ENCODE peak calls at places on chromosomes 1 and 21, in five cellular contexts. O is Kasumi-1, E is HFF-Myc, B is anterior cingulate cortex, P is kidney glomerular epithelial cell. K is an unnamed sample.

GRCh38 chr21:14942801-14943490 is 121.9 kb downstream of the NRIP1 start:
- DNase-seq in O (no peak), E (no peak), B (no peak), P (peak), K (no peak)

GRCh38 chr1:55526716-55527115 is 311.6 kb upstream of the USP24 start:
- DNase-seq in O (no peak), E (no peak), B (no peak), P (no peak), K (no peak)

GRCh38 chr21:14273736-14274538 is 58.0 kb downstream of the RBM11 start:
- DNase-seq in O (peak), E (no peak), B (no peak), P (no peak), K (peak)

GRCh38 chr21:20998886-20999285 is 677 bp downstream of the NCAM2 start:
- DNase-seq in O (no peak), E (no peak), B (no peak), P (no peak), K (no peak)

GRCh38 chr1:92326681-92327080 is 27.8 kb downstream of the RPAP2 start:
- DNase-seq in O (no peak), E (no peak), B (no peak), P (no peak), K (no peak)

GRCh38 chr1:246080031-246080430 is 427.0 kb downstream of the SMYD3 start:
- DNase-seq in O (no peak), E (no peak), B (no peak), P (no peak), K (peak)

GRCh38 chr1:113874017-113874879 is 2.7 kb upstream of the PTPN22 start:
- DNase-seq in O (no peak), E (no peak), B (no peak), P (peak), K (no peak)

GRCh38 chr1:46452931-46453325 is 36.7 kb upstream of the DMBX1 start:
- DNase-seq in O (no peak), E (no peak), B (no peak), P (no peak), K (no peak)

GRCh38 chr1:226438007-226438406 is 30.1 kb upstream of the PARP1 start:
- DNase-seq in O (peak), E (no peak), B (no peak), P (no peak), K (no peak)

K was measured in posterior cingulate gyrus.